ENCODE peak calls at places on chromosomes 1 and 21, in four cellular contexts. L, Q, M and Z are unnamed samples.

GRCh38 chr1:203271018-203271743 is 34.1 kb upstream of the BTG2 start:
- DNase-seq in L (peak), Q (peak), M (no peak), Z (peak)

GRCh38 chr1:230844561-230844960 is 23.8 kb downstream of the C1orf198 start:
- DNase-seq in L (no peak), Q (no peak), M (no peak), Z (no peak)

GRCh38 chr1:119351997-119352396 is 16.6 kb upstream of the HAO2 start:
- DNase-seq in L (no peak), Q (no peak), M (no peak), Z (no peak)

GRCh38 chr1:172363852-172364251 is 56.6 kb upstream of the C1orf105 start:
- DNase-seq in L (no peak), Q (no peak), M (no peak), Z (no peak)

GRCh38 chr1:204520834-204521709 is 4.9 kb downstream of the MDM4 start:
- DNase-seq in L (peak), Q (peak), M (no peak), Z (no peak)

GRCh38 chr1:89530690-89531089 is 6.1 kb downstream of the LRRC8B start:
- DNase-seq in L (no peak), Q (no peak), M (no peak), Z (no peak)

GRCh38 chr1:56644064-56644940 is 812 bp upstream of the PRKAA2 start:
- DNase-seq in L (no peak), Q (no peak), M (no peak), Z (peak)

GRCh38 chr1:70034403-70034802 is 171.0 kb downstream of the LRRC40 start:
- DNase-seq in L (no peak), Q (no peak), M (no peak), Z (no peak)

GRCh38 chr1:20370628-20371200 is 80.0 kb downstream of the VWA5B1 start:
- DNase-seq in L (no peak), Q (no peak), M (no peak), Z (no peak)

GRCh38 chr1:5513891-5514515 is 478.2 kb downstream of the NPHP4 start:
- DNase-seq in L (no peak), Q (no peak), M (no peak), Z (no peak)

GRCh38 chr1:167401260-167401873 is 117.0 kb downstream of the CD247 start:
- DNase-seq in L (peak), Q (peak), M (no peak), Z (peak)

GRCh38 chr1:71745326-71745725 is 537.0 kb downstream of the NEGR1 start:
- DNase-seq in L (no peak), Q (no peak), M (no peak), Z (no peak)

GRCh38 chr1:63915121-63915520 is 141.3 kb downstream of the ROR1 start:
- DNase-seq in L (no peak), Q (no peak), M (no peak), Z (no peak)

GRCh38 chr1:236084386-236084730 is 19.5 kb upstream of the NID1 start:
- DNase-seq in L (no peak), Q (no peak), M (no peak), Z (no peak)

GRCh38 chr1:203359010-203359571 is 8.2 kb upstream of the FMOD start:
- DNase-seq in L (no peak), Q (no peak), M (no peak), Z (no peak)

GRCh38 chr1:240232548-240232947 is 140.9 kb downstream of the FMN2 start:
- DNase-seq in L (no peak), Q (no peak), M (no peak), Z (no peak)

GRCh38 chr1:212561501-212561931 is 47.0 kb upstream of the ATF3 start:
- DNase-seq in L (no peak), Q (no peak), M (no peak), Z (no peak)

GRCh38 chr1:27435566-27436203 is 43.3 kb downstream of the GPR3 start:
- DNase-seq in L (no peak), Q (no peak), M (no peak), Z (peak)

GRCh38 chr1:156146006-156146748 is 7.2 kb upstream of the SEMA4A start:
- DNase-seq in L (no peak), Q (no peak), M (peak), Z (peak)

GRCh38 chr1:34002810-34003209 is 138.9 kb downstream of the HMGB4 start:
- DNase-seq in L (no peak), Q (no peak), M (no peak), Z (no peak)

GRCh38 chr1:167860231-167860923 is 53.6 kb downstream of the ADCY10 start:
- DNase-seq in L (no peak), Q (no peak), M (no peak), Z (no peak)

GRCh38 chr1:223444411-223444810 is 51.2 kb downstream of the CCDC185 start:
- DNase-seq in L (no peak), Q (no peak), M (no peak), Z (no peak)

GRCh38 chr1:198520524-198521254 is 19.8 kb downstream of the ATP6V1G3 start:
- DNase-seq in L (no peak), Q (no peak), M (no peak), Z (no peak)

GRCh38 chr1:66540434-66541032 is 6.6 kb downstream of the SGIP1 start:
- DNase-seq in L (no peak), Q (no peak), M (no peak), Z (no peak)

GRCh38 chr1:30875197-30875596 is 33.4 kb downstream of the SDC3 start:
- DNase-seq in L (no peak), Q (no peak), M (no peak), Z (no peak)

GRCh38 chr1:16148329-16149092 is 7.4 kb downstream of the EPHA2 start:
- DNase-seq in L (no peak), Q (no peak), M (no peak), Z (no peak)

GRCh38 chr1:226692868-226693267 is 46.2 kb downstream of the ITPKB start:
- DNase-seq in L (no peak), Q (no peak), M (no peak), Z (no peak)

GRCh38 chr21:45331521-45332257 is 44.0 kb upstream of the POFUT2 start:
- DNase-seq in L (no peak), Q (no peak), M (no peak), Z (no peak)

GRCh38 chr1:200305806-200306205 is 104.0 kb downstream of the ZNF281 start:
- DNase-seq in L (no peak), Q (no peak), M (no peak), Z (no peak)

GRCh38 chr1:3518256-3518655 is 63.8 kb downstream of the ARHGEF16 start:
- DNase-seq in L (peak), Q (peak), M (no peak), Z (no peak)

GRCh38 chr1:112727716-112728115 is 12.6 kb upstream of the PPM1J start:
- DNase-seq in L (no peak), Q (no peak), M (no peak), Z (no peak)

GRCh38 chr1:178599745-178600144 is 86.8 kb downstream of the TEX35 start:
- DNase-seq in L (no peak), Q (no peak), M (no peak), Z (no peak)

GRCh38 chr1:215891266-215891665 is 324.2 kb downstream of the KCTD3 start:
- DNase-seq in L (no peak), Q (no peak), M (no peak), Z (no peak)

GRCh38 chr1:115337633-115338456 is at the start of gene NGF:
- DNase-seq in L (no peak), Q (no peak), M (peak), Z (peak)

GRCh38 chr1:160638926-160639325 is 7.9 kb downstream of the SLAMF1 start:
- DNase-seq in L (no peak), Q (no peak), M (no peak), Z (no peak)